ENCODE peak calls at places on chromosomes 16 and 17, in eight cellular contexts. Z is lower leg skin, J is fibroblast of pulmonary artery, I is body of pancreas, G is endothelial cell, B is GM20000, U is HFFc6, P is IMR-90. D is an unnamed sample.

GRCh38 chr16:4245400-4245799 is 3.5 kb upstream of the SRL start:
- DNase-seq in U (no peak), J (peak; percentile 46), I (no peak), Z (no peak), G (no peak), P (peak; percentile 39), B (no peak), D (peak; percentile 36)

GRCh38 chr17:62676231-62676943 is 48.9 kb downstream of the MRC2 start:
- DNase-seq in G (no peak), U (no peak), I (no peak), J (no peak), B (no peak), P (no peak), Z (no peak), D (no peak)

GRCh38 chr17:30477758-30478115 is 529 bp downstream of the GOSR1 start:
- DNase-seq in Z (no peak), U (peak; percentile 3), J (peak; percentile 26), I (no peak), P (peak; percentile 19), B (peak; percentile 30), G (no peak), D (peak; percentile 1)

GRCh38 chr16:20023190-20023589 is 50.5 kb downstream of the GPR139 start:
- DNase-seq in G (peak; percentile 35), J (peak; percentile 30), Z (no peak), I (no peak), P (peak; percentile 17), B (no peak), U (no peak), D (peak; percentile 0)

GRCh38 chr16:86466695-86467406 is 43.5 kb upstream of the FOXF1 start:
- DNase-seq in I (no peak), J (no peak), U (no peak), B (no peak), G (no peak), P (peak; percentile 88), Z (no peak), D (no peak)

GRCh38 chr16:57642368-57643135 is 14.1 kb downstream of the ADGRG1 start:
- DNase-seq in U (no peak), P (no peak), Z (no peak), I (no peak), B (no peak), J (no peak), G (no peak), D (peak; percentile 30)

GRCh38 chr16:89512453-89512852 is 4.2 kb downstream of the SPG7 start:
- DNase-seq in P (no peak), I (no peak), B (no peak), Z (no peak), U (no peak), G (no peak), J (no peak), D (no peak)

GRCh38 chr16:22300427-22301071 is 3.3 kb downstream of the POLR3E start:
- DNase-seq in I (peak; percentile 80), B (peak; percentile 59), Z (no peak), U (peak; percentile 58), G (peak; percentile 59), J (peak; percentile 67), P (peak; percentile 62), D (peak; percentile 63)

GRCh38 chr16:11886881-11887280 is 28.9 kb downstream of the GSPT1 start:
- DNase-seq in B (no peak), G (no peak), P (no peak), J (no peak), I (no peak), U (no peak), Z (no peak), D (no peak)

GRCh38 chr16:80718480-80719220 is 85.7 kb downstream of the CDYL2 start:
- DNase-seq in G (no peak), P (peak; percentile 22), U (peak; percentile 34), I (peak; percentile 81), B (no peak), Z (no peak), J (peak; percentile 62), D (peak; percentile 25)

GRCh38 chr17:81706757-81707624 is 3.8 kb downstream of the MRPL12 start:
- DNase-seq in Z (no peak), B (no peak), I (no peak), G (no peak), P (no peak), J (no peak), U (no peak), D (no peak)

GRCh38 chr17:16287563-16288027 is 65.7 kb downstream of the CENPV start:
- DNase-seq in U (peak; percentile 75), G (no peak), I (no peak), P (peak; percentile 87), B (peak; percentile 43), Z (no peak), J (peak; percentile 87), D (peak; percentile 74)

GRCh38 chr17:16286009-16286946 is 67.0 kb downstream of the CENPV start:
- DNase-seq in Z (peak; percentile 93), U (peak; percentile 98), B (peak; percentile 85), J (peak; percentile 98), P (peak; percentile 98), I (peak; percentile 78), G (no peak), D (peak; percentile 97)

GRCh38 chr17:16283705-16284104 is 66.7 kb downstream of the PIGL start:
- DNase-seq in U (peak; percentile 37), P (peak; percentile 88), Z (no peak), J (peak; percentile 76), B (no peak), G (no peak), I (no peak), D (peak; percentile 56)

GRCh38 chr17:16286947-16287562 is 66.2 kb downstream of the CENPV start:
- DNase-seq in G (no peak), B (peak; percentile 61), J (peak; percentile 49), Z (peak; percentile 85), I (no peak), U (no peak), P (no peak), D (no peak)

GRCh38 chr17:16285646-16286008 is 67.6 kb downstream of the CENPV start:
- DNase-seq in B (no peak), G (peak; percentile 42), U (no peak), P (no peak), I (no peak), Z (no peak), J (no peak), D (no peak)
- TF ChIP-seq CTCF in B (peak; percentile 63), G (no peak), U (peak; percentile 68), P (peak; percentile 45), I (no peak), Z (peak; percentile 22), J (peak; percentile 48), D (peak; percentile 50)

DNA sequence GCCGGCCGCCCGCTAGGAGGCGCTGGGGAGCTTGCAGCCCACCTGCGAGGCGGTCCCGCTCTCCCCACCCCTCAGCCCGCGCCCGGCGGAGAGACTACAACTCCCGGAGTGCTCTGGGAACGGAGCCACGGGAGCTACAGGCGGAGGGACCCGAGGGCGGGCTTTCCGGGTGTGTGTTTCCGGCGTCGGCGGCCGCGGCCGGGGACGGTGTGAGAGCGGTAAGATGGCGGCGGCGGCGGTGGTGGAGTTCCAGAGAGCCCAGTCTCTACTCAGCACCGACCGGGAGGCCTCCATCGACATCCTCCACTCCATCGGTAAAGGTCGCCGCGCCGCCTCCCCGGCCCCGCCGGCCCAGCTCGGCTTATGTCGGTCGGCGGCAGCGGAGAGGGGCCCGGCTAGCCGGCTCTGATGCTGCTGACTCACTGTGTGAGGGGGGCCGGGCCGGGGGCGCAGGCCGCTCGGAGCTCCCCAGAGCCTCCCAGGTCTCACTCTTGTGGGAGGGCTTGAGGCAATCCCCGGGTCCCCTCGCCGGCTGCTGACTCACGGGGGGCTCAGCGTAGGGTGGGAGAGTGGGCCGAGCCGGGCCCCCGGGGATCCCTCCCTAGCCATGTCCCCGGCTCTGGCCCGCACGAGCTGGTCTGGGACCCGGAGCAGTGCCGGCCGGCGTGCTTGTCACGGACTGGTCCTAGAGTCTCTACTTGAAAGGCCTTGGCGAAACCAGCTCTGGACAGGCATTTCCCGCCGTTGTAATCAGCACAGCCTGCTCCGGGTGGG is at the start of gene PSMD11:
- DNase-seq in U (peak; percentile 96), I (peak; percentile 98), B (peak; percentile 98), P (peak; percentile 95), J (peak; percentile 97), G (peak; percentile 100), Z (peak; percentile 99), D (peak; percentile 94)
- TF ChIP-seq CTCF in U (peak; percentile 95), I (peak; percentile 88), B (peak; percentile 85), P (peak; percentile 92), J (peak; percentile 74), G (peak; percentile 76), Z (peak; percentile 36), D (peak; percentile 79)

DNA sequence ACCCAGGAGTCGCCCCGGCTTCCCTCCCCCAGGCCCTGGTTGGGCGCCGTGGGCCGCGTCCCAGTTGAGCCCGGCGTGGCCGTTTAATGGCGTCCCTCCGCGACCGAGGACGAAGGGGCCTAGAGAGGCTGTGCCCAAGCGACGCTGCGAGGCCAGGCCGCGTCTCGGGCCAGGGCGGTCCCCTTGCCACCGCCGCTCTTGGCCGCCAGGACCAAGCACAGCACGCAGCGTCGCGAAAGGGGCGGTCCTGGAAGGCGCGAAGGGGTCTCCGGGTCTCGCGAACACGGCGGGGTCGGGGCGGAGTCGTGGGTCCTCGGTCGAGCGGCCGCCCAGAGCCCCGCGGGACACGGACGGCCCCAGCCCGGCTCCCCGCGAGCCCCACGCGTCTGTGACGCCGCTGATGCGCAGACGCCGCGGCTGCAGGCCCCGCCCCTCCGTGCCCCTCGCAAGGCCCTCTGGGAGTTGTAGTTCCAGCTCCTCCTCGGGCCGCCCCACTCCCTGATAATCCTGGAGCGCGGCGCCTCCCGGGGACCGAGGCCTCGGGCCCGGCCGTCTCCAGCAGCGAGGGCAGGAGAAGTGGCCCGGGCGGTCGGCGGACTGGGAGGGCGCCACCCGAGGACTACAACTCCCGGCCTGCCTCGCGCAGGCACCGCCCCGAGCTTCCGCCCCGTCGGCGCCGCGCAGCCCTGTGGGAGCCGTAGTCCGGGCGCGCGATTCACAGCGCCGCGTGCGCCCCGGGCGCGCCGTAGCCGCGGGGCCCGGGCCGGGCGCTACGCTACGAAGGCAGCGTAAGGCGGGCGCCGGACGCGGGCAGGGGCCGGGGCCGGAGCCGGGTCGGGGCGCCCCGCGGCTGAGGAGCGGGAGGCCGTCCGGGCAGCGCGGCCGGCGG is at the start of gene CAPN15:
- DNase-seq in G (peak; percentile 86), B (peak; percentile 97), P (peak; percentile 79), J (peak; percentile 86), I (peak; percentile 92), U (peak; percentile 83), Z (peak; percentile 97), D (peak; percentile 84)
- TF ChIP-seq CTCF in G (peak; percentile 19), B (no peak), P (no peak), J (no peak), I (peak; percentile 11), U (peak; percentile 21), Z (peak; percentile 13), D (no peak)

GRCh38 chr16:55003306-55003705 is 72.6 kb downstream of the IRX5 start:
- DNase-seq in U (no peak), J (no peak), I (no peak), B (no peak), Z (peak; percentile 43), G (no peak), P (no peak), D (no peak)

GRCh38 chr16:55003916-55004315 is 73.3 kb downstream of the IRX5 start:
- DNase-seq in B (no peak), I (no peak), Z (peak; percentile 48), P (no peak), U (no peak), J (no peak), G (no peak), D (no peak)

GRCh38 chr16:55000595-55000994 is 69.9 kb downstream of the IRX5 start:
- DNase-seq in J (peak; percentile 19), P (no peak), G (no peak), U (no peak), B (no peak), I (no peak), Z (no peak), D (peak; percentile 50)

GRCh38 chr16:54998834-54999233 is 68.2 kb downstream of the IRX5 start:
- DNase-seq in U (no peak), G (no peak), B (no peak), I (no peak), J (no peak), P (no peak), Z (no peak), D (no peak)

GRCh38 chr16:55001931-55002330 is 71.3 kb downstream of the IRX5 start:
- DNase-seq in P (no peak), G (no peak), I (no peak), Z (peak; percentile 4), U (peak; percentile 38), J (peak; percentile 6), B (no peak), D (peak; percentile 65)
- TF ChIP-seq CTCF in P (no peak), G (no peak), I (no peak), Z (no peak), U (no peak), J (no peak), B (no peak), D (no peak)

D was measured in foreskin fibroblast.